ENCODE peak calls at places on chromosomes 12 and 14, in seven cellular contexts. One of them, this sample, is unnamed.
A peak's percentile ranks its signal among the peaks of the same experiment; 100 is the strongest.

GRCh38 chr12:52371716-52372115 is 4.4 kb upstream of the KRT85 start:
- DNase-seq in HCT116: no peak
- DNase-seq in ovary: no peak
- DNase-seq in astrocyte of the spinal cord: no peak
- DNase-seq in CD4-positive, alpha-beta T cell: no peak
- DNase-seq in cardiac muscle cell: no peak
- DNase-seq in astrocyte of the cerebellum: no peak
- DNase-seq in this sample: no peak

GRCh38 chr12:121932914-121933521 is 14.6 kb downstream of the CFAP251 start:
- DNase-seq in HCT116: no peak
- DNase-seq in ovary: no peak
- DNase-seq in astrocyte of the spinal cord: no peak
- DNase-seq in CD4-positive, alpha-beta T cell: no peak
- DNase-seq in cardiac muscle cell: no peak
- DNase-seq in astrocyte of the cerebellum: no peak
- DNase-seq in this sample: no peak

GRCh38 chr12:116594325-116595038 is 35.3 kb downstream of the MAP1LC3B2 start:
- DNase-seq in HCT116: no peak
- DNase-seq in ovary: no peak
- DNase-seq in astrocyte of the spinal cord: no peak
- DNase-seq in CD4-positive, alpha-beta T cell: peak; percentile 14
- DNase-seq in cardiac muscle cell: no peak
- DNase-seq in astrocyte of the cerebellum: no peak
- DNase-seq in this sample: no peak

GRCh38 chr14:81062816-81063215 is 107.4 kb downstream of the TSHR start:
- DNase-seq in HCT116: peak; percentile 21
- DNase-seq in ovary: no peak
- DNase-seq in astrocyte of the spinal cord: no peak
- DNase-seq in CD4-positive, alpha-beta T cell: no peak
- DNase-seq in cardiac muscle cell: no peak
- DNase-seq in astrocyte of the cerebellum: no peak
- DNase-seq in this sample: no peak

GRCh38 chr12:119176267-119177055 is 2.3 kb upstream of the HSPB8 start:
- DNase-seq in HCT116: peak; percentile 64
- DNase-seq in ovary: peak; percentile 89
- DNase-seq in astrocyte of the spinal cord: peak; percentile 90
- DNase-seq in CD4-positive, alpha-beta T cell: no peak
- DNase-seq in cardiac muscle cell: peak; percentile 88
- DNase-seq in astrocyte of the cerebellum: peak; percentile 65
- DNase-seq in this sample: no peak

GRCh38 chr14:68791078-68791983 is 1.5 kb downstream of the ZFP36L1 start:
- DNase-seq in HCT116: no peak
- DNase-seq in ovary: peak; percentile 16
- DNase-seq in astrocyte of the spinal cord: peak; percentile 51
- DNase-seq in CD4-positive, alpha-beta T cell: no peak
- DNase-seq in cardiac muscle cell: peak; percentile 54
- DNase-seq in astrocyte of the cerebellum: no peak
- DNase-seq in this sample: no peak

GRCh38 chr14:34137001-34137400 is 186.1 kb upstream of the EGLN3 start:
- DNase-seq in HCT116: no peak
- DNase-seq in ovary: no peak
- DNase-seq in astrocyte of the spinal cord: no peak
- DNase-seq in CD4-positive, alpha-beta T cell: no peak
- DNase-seq in cardiac muscle cell: no peak
- DNase-seq in astrocyte of the cerebellum: no peak
- DNase-seq in this sample: no peak

GRCh38 chr12:57738661-57739237 is at the start of gene AGAP2:
- DNase-seq in HCT116: no peak
- DNase-seq in ovary: no peak
- DNase-seq in astrocyte of the spinal cord: no peak
- DNase-seq in CD4-positive, alpha-beta T cell: no peak
- DNase-seq in cardiac muscle cell: peak; percentile 21
- DNase-seq in astrocyte of the cerebellum: no peak
- DNase-seq in this sample: peak; percentile 78

GRCh38 chr14:55151601-55152000 is 22.5 kb downstream of the LGALS3 start:
- DNase-seq in HCT116: no peak
- DNase-seq in ovary: no peak
- DNase-seq in astrocyte of the spinal cord: no peak
- DNase-seq in CD4-positive, alpha-beta T cell: no peak
- DNase-seq in cardiac muscle cell: no peak
- DNase-seq in astrocyte of the cerebellum: no peak
- DNase-seq in this sample: no peak

GRCh38 chr12:53325539-53326061 is 4.2 kb upstream of the AAAS start:
- DNase-seq in HCT116: no peak
- DNase-seq in ovary: peak; percentile 31
- DNase-seq in astrocyte of the spinal cord: no peak
- DNase-seq in CD4-positive, alpha-beta T cell: no peak
- DNase-seq in cardiac muscle cell: no peak
- DNase-seq in astrocyte of the cerebellum: no peak
- DNase-seq in this sample: no peak

GRCh38 chr12:19048943-19049342 is 80.6 kb upstream of the PLEKHA5 start:
- DNase-seq in HCT116: no peak
- DNase-seq in ovary: no peak
- DNase-seq in astrocyte of the spinal cord: no peak
- DNase-seq in CD4-positive, alpha-beta T cell: no peak
- DNase-seq in cardiac muscle cell: no peak
- DNase-seq in astrocyte of the cerebellum: no peak
- DNase-seq in this sample: no peak

GRCh38 chr14:56945291-56945690 is 135.0 kb upstream of the OTX2 start:
- DNase-seq in HCT116: no peak
- DNase-seq in ovary: no peak
- DNase-seq in astrocyte of the spinal cord: no peak
- DNase-seq in CD4-positive, alpha-beta T cell: no peak
- DNase-seq in cardiac muscle cell: no peak
- DNase-seq in astrocyte of the cerebellum: no peak
- DNase-seq in this sample: no peak

GRCh38 chr12:21962236-21962635 is 21.0 kb upstream of the ABCC9 start:
- DNase-seq in HCT116: no peak
- DNase-seq in ovary: no peak
- DNase-seq in astrocyte of the spinal cord: no peak
- DNase-seq in CD4-positive, alpha-beta T cell: no peak
- DNase-seq in cardiac muscle cell: no peak
- DNase-seq in astrocyte of the cerebellum: no peak
- DNase-seq in this sample: no peak

GRCh38 chr12:124778411-124778810 is 85.3 kb downstream of the SCARB1 start:
- DNase-seq in HCT116: no peak
- DNase-seq in ovary: no peak
- DNase-seq in astrocyte of the spinal cord: no peak
- DNase-seq in CD4-positive, alpha-beta T cell: no peak
- DNase-seq in cardiac muscle cell: no peak
- DNase-seq in astrocyte of the cerebellum: no peak
- DNase-seq in this sample: no peak

GRCh38 chr12:95790912-95791849 is 617 bp upstream of the NTN4 start:
- DNase-seq in HCT116: no peak
- DNase-seq in ovary: peak; percentile 50
- DNase-seq in astrocyte of the spinal cord: no peak
- DNase-seq in CD4-positive, alpha-beta T cell: no peak
- DNase-seq in cardiac muscle cell: peak; percentile 26
- DNase-seq in astrocyte of the cerebellum: no peak
- DNase-seq in this sample: peak; percentile 30

GRCh38 chr14:89454971-89455370 is 37.9 kb upstream of the FOXN3 start:
- DNase-seq in HCT116: no peak
- DNase-seq in ovary: no peak
- DNase-seq in astrocyte of the spinal cord: no peak
- DNase-seq in CD4-positive, alpha-beta T cell: no peak
- DNase-seq in cardiac muscle cell: peak; percentile 5
- DNase-seq in astrocyte of the cerebellum: no peak
- DNase-seq in this sample: no peak

GRCh38 chr12:6961278-6961694 is 9.2 kb downstream of the PHB2 start:
- DNase-seq in HCT116: no peak
- DNase-seq in ovary: peak; percentile 69
- DNase-seq in astrocyte of the spinal cord: no peak
- DNase-seq in CD4-positive, alpha-beta T cell: peak; percentile 78
- DNase-seq in cardiac muscle cell: peak; percentile 62
- DNase-seq in astrocyte of the cerebellum: no peak
- DNase-seq in this sample: no peak

GRCh38 chr12:64672925-64673409 is 62.7 kb downstream of the RASSF3 start:
- DNase-seq in HCT116: peak; percentile 56
- DNase-seq in ovary: peak; percentile 82
- DNase-seq in astrocyte of the spinal cord: peak; percentile 29
- DNase-seq in CD4-positive, alpha-beta T cell: no peak
- DNase-seq in cardiac muscle cell: peak; percentile 68
- DNase-seq in astrocyte of the cerebellum: no peak
- DNase-seq in this sample: no peak

GRCh38 chr14:80136358-80136757 is 74.9 kb downstream of the DIO2 start:
- DNase-seq in HCT116: no peak
- DNase-seq in ovary: no peak
- DNase-seq in astrocyte of the spinal cord: peak; percentile 3
- DNase-seq in CD4-positive, alpha-beta T cell: no peak
- DNase-seq in cardiac muscle cell: no peak
- DNase-seq in astrocyte of the cerebellum: no peak
- DNase-seq in this sample: no peak

GRCh38 chr12:55930771-55931316 is at the start of gene DGKA:
- DNase-seq in HCT116: peak; percentile 41
- DNase-seq in ovary: peak; percentile 24
- DNase-seq in astrocyte of the spinal cord: peak; percentile 78
- DNase-seq in CD4-positive, alpha-beta T cell: peak; percentile 79
- DNase-seq in cardiac muscle cell: peak; percentile 84
- DNase-seq in astrocyte of the cerebellum: peak; percentile 53
- DNase-seq in this sample: no peak

GRCh38 chr12:98737327-98737722 is 92.2 kb downstream of the APAF1 start:
- DNase-seq in HCT116: no peak
- DNase-seq in ovary: no peak
- DNase-seq in astrocyte of the spinal cord: no peak
- DNase-seq in CD4-positive, alpha-beta T cell: no peak
- DNase-seq in cardiac muscle cell: no peak
- DNase-seq in astrocyte of the cerebellum: no peak
- DNase-seq in this sample: no peak

GRCh38 chr12:121933522-121934317 is 15.3 kb downstream of the CFAP251 start:
- DNase-seq in HCT116: no peak
- DNase-seq in ovary: no peak
- DNase-seq in astrocyte of the spinal cord: peak; percentile 39
- DNase-seq in CD4-positive, alpha-beta T cell: no peak
- DNase-seq in cardiac muscle cell: peak; percentile 63
- DNase-seq in astrocyte of the cerebellum: no peak
- DNase-seq in this sample: no peak

GRCh38 chr12:123723765-123724164 is 11.6 kb downstream of the ATP6V0A2 start:
- DNase-seq in HCT116: no peak
- DNase-seq in ovary: no peak
- DNase-seq in astrocyte of the spinal cord: no peak
- DNase-seq in CD4-positive, alpha-beta T cell: no peak
- DNase-seq in cardiac muscle cell: no peak
- DNase-seq in astrocyte of the cerebellum: no peak
- DNase-seq in this sample: no peak

GRCh38 chr12:79615596-79616560 is 74.9 kb downstream of the PAWR start:
- DNase-seq in HCT116: no peak
- DNase-seq in ovary: no peak
- DNase-seq in astrocyte of the spinal cord: no peak
- DNase-seq in CD4-positive, alpha-beta T cell: no peak
- DNase-seq in cardiac muscle cell: no peak
- DNase-seq in astrocyte of the cerebellum: no peak
- DNase-seq in this sample: no peak

GRCh38 chr12:68080577-68080976 is 79.0 kb downstream of the IFNG start:
- DNase-seq in HCT116: no peak
- DNase-seq in ovary: no peak
- DNase-seq in astrocyte of the spinal cord: no peak
- DNase-seq in CD4-positive, alpha-beta T cell: peak; percentile 4
- DNase-seq in cardiac muscle cell: no peak
- DNase-seq in astrocyte of the cerebellum: no peak
- DNase-seq in this sample: no peak

DNA sequence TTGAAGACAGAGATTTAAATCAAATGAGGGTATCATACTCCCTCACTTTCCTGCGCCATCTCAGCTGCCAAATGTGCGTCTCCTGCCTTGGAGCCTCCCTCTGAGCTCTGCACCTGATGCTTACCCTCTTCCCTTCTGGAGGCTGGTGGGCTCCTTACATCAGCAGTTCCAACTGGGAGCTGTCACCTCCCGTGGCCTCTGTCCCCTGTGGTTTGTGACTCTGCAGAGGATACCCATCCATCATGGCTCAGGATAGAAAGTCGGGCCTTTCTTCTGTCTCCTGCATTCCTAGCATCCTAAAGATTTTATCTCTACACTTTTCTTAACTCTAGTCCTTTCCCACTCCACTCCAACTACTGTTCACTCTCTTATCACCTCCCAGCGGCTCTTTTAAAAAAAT is 570.6 kb downstream of the BCL11B start:
- DNase-seq in HCT116: no peak
- DNase-seq in ovary: no peak
- DNase-seq in astrocyte of the spinal cord: no peak
- DNase-seq in CD4-positive, alpha-beta T cell: no peak
- DNase-seq in cardiac muscle cell: no peak
- DNase-seq in astrocyte of the cerebellum: no peak
- DNase-seq in this sample: no peak
- TF ChIP-seq CTCF in HCT116: no peak
- TF ChIP-seq CTCF in ovary: no peak
- TF ChIP-seq CTCF in astrocyte of the spinal cord: no peak
- TF ChIP-seq CTCF in CD4-positive, alpha-beta T cell: no peak
- TF ChIP-seq CTCF in cardiac muscle cell: no peak
- TF ChIP-seq CTCF in astrocyte of the cerebellum: no peak
- TF ChIP-seq CTCF in this sample: no peak

DNA sequence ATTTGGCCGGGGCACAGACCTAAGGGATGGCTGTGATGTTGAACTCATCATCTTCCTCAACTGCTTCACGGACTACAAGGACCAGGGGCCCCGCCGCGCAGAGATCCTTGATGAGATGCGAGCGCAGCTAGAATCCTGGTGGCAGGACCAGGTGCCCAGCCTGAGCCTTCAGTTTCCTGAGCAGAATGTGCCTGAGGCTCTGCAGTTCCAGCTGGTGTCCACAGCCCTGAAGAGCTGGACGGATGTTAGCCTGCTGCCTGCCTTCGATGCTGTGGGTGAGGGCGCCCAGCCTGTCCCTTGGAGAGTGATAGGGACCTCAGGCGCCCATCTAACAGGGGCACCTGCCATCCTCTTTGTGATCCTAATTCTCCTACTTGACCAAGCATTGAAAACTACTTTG is 12.4 kb downstream of the OAS3 start:
- DNase-seq in HCT116: no peak
- DNase-seq in ovary: no peak
- DNase-seq in astrocyte of the spinal cord: no peak
- DNase-seq in CD4-positive, alpha-beta T cell: no peak
- DNase-seq in cardiac muscle cell: no peak
- DNase-seq in astrocyte of the cerebellum: no peak
- DNase-seq in this sample: no peak
- TF ChIP-seq CTCF in HCT116: no peak
- TF ChIP-seq CTCF in ovary: no peak
- TF ChIP-seq CTCF in astrocyte of the spinal cord: no peak
- TF ChIP-seq CTCF in CD4-positive, alpha-beta T cell: no peak
- TF ChIP-seq CTCF in cardiac muscle cell: no peak
- TF ChIP-seq CTCF in astrocyte of the cerebellum: no peak
- TF ChIP-seq CTCF in this sample: no peak

DNA sequence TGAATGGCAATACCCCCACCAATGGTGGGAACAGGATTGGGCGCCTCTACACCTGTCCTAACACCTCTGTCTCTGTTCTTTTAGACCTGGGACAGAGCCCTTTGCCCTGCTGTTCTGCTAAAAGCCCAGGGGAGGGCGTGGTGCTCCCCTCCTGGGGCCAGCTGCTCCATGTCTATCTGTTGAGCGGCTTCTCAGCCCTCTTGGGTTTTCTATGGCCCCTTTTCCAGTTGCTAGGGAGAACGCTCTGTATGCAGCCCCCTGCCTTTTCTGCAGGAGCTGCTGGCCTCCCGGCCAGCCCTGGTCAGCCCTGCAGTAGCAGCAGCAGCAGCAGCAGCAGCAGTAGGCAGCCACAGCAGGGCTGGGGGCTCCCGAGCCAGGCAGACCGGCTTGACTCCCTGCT is 1.2 kb downstream of the RTL1 start:
- DNase-seq in HCT116: peak; percentile 7
- DNase-seq in ovary: no peak
- DNase-seq in astrocyte of the spinal cord: no peak
- DNase-seq in CD4-positive, alpha-beta T cell: no peak
- DNase-seq in cardiac muscle cell: no peak
- DNase-seq in astrocyte of the cerebellum: no peak
- DNase-seq in this sample: no peak
- TF ChIP-seq CTCF in HCT116: peak; percentile 59
- TF ChIP-seq CTCF in ovary: no peak
- TF ChIP-seq CTCF in astrocyte of the spinal cord: peak; percentile 24
- TF ChIP-seq CTCF in CD4-positive, alpha-beta T cell: no peak
- TF ChIP-seq CTCF in cardiac muscle cell: peak; percentile 21
- TF ChIP-seq CTCF in astrocyte of the cerebellum: peak; percentile 34
- TF ChIP-seq CTCF in this sample: no peak

GRCh38 chr14:103209054-103209453 is 85.8 kb downstream of the TNFAIP2 start:
- DNase-seq in HCT116: no peak
- DNase-seq in ovary: peak; percentile 32
- DNase-seq in astrocyte of the spinal cord: no peak
- DNase-seq in CD4-positive, alpha-beta T cell: no peak
- DNase-seq in cardiac muscle cell: no peak
- DNase-seq in astrocyte of the cerebellum: no peak
- DNase-seq in this sample: no peak
- TF ChIP-seq CTCF in HCT116: no peak
- TF ChIP-seq CTCF in ovary: no peak
- TF ChIP-seq CTCF in astrocyte of the spinal cord: peak; percentile 4
- TF ChIP-seq CTCF in CD4-positive, alpha-beta T cell: no peak
- TF ChIP-seq CTCF in cardiac muscle cell: peak; percentile 17
- TF ChIP-seq CTCF in astrocyte of the cerebellum: no peak
- TF ChIP-seq CTCF in this sample: no peak